ENCODE peak calls at places on chromosome 3, in four cellular contexts. I is ovary, J is A549, E is GM12878. C is an unnamed sample.

GRCh38 chr3:193871093-193871485 is 264.9 kb upstream of the HES1 start:
- DNase-seq in I (no peak), J (no peak), E (no peak), C (no peak)

GRCh38 chr3:126525853-126526667 is 2.1 kb downstream of the CHST13 start:
- DNase-seq in I (no peak), J (no peak), E (no peak), C (no peak)

GRCh38 chr3:42804831-42805821 is 836 bp upstream of the HIGD1A start:
- DNase-seq in I (peak; percentile 41), J (no peak), E (no peak), C (peak; percentile 62)

GRCh38 chr3:44098666-44099065 is 143.0 kb upstream of the TOPAZ1 start:
- DNase-seq in I (no peak), J (no peak), E (no peak), C (no peak)

GRCh38 chr3:129890891-129891290 is 2.6 kb downstream of the TMCC1 start:
- DNase-seq in I (no peak), J (no peak), E (no peak), C (no peak)

GRCh38 chr3:140830391-140830790 is 111.2 kb upstream of the SLC25A36 start:
- DNase-seq in I (no peak), J (no peak), E (no peak), C (no peak)

GRCh38 chr3:185253645-185254410 is at the start of gene EHHADH:
- DNase-seq in I (peak; percentile 42), J (peak; percentile 64), E (no peak), C (peak; percentile 83)

GRCh38 chr3:150975096-150975991 is 2.8 kb upstream of the CLRN1 start:
- DNase-seq in I (no peak), J (no peak), E (no peak), C (no peak)

GRCh38 chr3:24773798-24774197 is 279.1 kb upstream of the THRB start:
- DNase-seq in I (no peak), J (peak; percentile 13), E (no peak), C (peak; percentile 37)

GRCh38 chr3:39112535-39112934 is 5.1 kb downstream of the TTC21A start:
- DNase-seq in I (no peak), J (no peak), E (no peak), C (no peak)

GRCh38 chr3:52109556-52110380 is 44.5 kb downstream of the POC1A start:
- DNase-seq in I (no peak), J (no peak), E (no peak), C (no peak)

GRCh38 chr3:49723301-49723630 is 485 bp downstream of the GMPPB start:
- DNase-seq in I (peak; percentile 60), J (no peak), E (no peak), C (peak; percentile 84)
- TF ChIP-seq POLR2A in I (no peak), J (no peak), E (no peak), C (no peak)

DNA sequence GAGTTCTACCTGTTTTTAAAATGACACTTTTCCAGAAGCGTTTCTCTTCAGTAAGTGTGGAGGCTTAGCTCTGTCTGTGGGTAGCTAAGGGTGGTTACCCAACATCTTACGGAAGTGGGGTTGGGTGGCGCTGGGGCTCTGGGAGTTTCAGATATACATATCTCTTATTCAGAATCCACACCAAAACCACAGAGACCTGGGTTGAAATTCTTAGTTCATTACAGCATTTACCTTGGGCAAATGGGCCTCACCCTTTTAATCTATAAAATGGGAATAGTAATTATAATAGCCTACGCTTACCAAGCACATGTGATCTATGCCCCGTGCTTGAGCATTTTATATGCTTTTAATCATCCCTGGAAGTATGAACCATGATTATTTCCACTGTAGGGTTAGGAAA is 9.4 kb downstream of the PTPRG start:
- DNase-seq in I (no peak), J (no peak), E (no peak), C (no peak)
- H3K4me1 ChIP-seq in I (peaks cover 1% of the 10 kb centered on the region), J (no peaks in the 10 kb centered on the region), E (no peaks in the 10 kb centered on the region), C (no peaks in the 10 kb centered on the region)

DNA sequence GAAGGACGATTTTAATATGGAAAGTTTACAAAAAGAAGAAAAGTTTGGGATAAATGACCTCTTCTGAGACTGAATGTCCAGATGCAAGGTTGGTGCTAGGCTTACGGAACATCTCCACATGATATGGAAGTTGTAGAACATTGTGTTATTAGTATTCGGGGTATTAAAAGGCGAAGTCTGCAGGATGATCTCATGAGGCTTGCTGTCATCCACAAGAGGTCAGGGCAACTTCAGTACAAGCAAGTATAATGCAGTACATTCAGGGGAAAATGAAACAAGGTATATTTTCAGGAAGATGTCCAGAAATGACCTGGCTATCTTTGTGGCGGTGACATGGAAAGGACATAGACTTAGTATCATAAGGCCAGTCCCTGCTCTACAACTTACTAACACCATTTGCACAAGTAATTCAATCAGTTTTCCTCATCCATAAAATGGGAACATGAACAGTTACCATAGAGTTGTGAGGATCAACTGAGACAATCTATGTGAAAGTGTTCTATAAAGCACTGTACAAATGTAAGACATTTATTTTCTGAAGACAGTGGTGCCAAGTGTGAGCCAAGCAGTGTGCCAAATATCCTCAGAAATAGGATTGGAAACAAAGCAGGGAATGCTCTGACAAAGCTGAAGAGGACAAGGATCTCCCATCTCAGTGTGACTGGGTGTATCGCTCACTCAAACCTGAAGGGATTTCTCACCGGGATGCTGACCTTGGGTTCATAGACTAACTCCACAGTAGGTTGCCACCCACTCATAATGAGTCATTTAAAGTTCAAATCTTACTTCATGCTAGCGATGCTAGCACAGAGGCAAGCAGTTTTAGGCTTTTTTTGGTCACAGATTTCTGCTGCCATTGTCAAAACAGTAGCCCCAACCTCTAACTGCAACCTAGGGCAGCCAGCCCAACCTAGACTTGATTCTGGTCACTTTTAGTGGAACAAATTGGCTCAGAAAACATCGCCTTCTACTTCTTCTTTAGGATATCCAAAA is 118.3 kb downstream of the TIGIT start:
- DNase-seq in I (peak; percentile 52), J (peak; percentile 7), E (no peak), C (no peak)
- TF ChIP-seq CTCF in I (no peak), J (no peak), E (no peak), C (no peak)

GRCh38 chr3:4466783-4467521 is at the start of gene SUMF1:
- DNase-seq in I (peak; percentile 76), J (peak; percentile 90), E (no peak), C (peak; percentile 83)
- TF ChIP-seq POLR2A in I (peak; percentile 23), J (peak; percentile 88), E (peak; percentile 98), C (no peak)

DNA sequence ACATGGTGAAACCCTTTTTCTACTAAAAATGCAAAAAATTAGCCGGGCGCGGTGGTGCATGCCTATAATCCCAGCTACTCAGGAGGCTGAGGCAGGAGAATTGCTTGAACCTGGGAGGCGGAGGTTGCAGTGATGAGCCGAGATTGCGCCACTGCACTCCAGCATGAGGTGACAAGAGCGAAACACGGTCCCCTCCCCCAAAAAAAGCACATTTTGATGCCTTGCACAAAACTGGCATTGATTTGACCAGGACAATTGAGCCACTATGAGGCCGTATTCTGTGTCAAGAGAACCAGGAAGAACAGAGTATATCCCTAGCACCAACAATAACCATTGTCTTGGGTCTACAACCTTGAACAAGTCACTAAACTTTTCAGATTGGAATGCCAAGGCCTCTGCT is 50.6 kb downstream of the SH3BP5 start:
- DNase-seq in I (no peak), J (no peak), E (no peak), C (no peak)
- H3K4me1 ChIP-seq in I (peaks cover 20% of the 10 kb centered on the region), J (no peaks in the 10 kb centered on the region), E (peaks cover 22% of the 10 kb centered on the region), C (no peaks in the 10 kb centered on the region)

GRCh38 chr3:128469584-128469983 is 2.9 kb upstream of the DNAJB8 start:
- DNase-seq in I (no peak), J (no peak), E (no peak), C (no peak)
- TF ChIP-seq CTCF in I (no peak), J (no peak), E (no peak), C (no peak)

GRCh38 chr3:186746008-186746407 is 28.8 kb downstream of the KNG1 start:
- DNase-seq in I (no peak), J (peak; percentile 76), E (no peak), C (peak; percentile 42)
- TF ChIP-seq POLR2A in I (no peak), J (peak; percentile 23), E (no peak), C (no peak)

GRCh38 chr3:10532939-10533730 is 27.7 kb upstream of the ATP2B2 start:
- DNase-seq in I (no peak), J (no peak), E (no peak), C (peak; percentile 5)
- H3K4me1 ChIP-seq in I (no peaks in the 10 kb centered on the region), J (no peaks in the 10 kb centered on the region), E (no peaks in the 10 kb centered on the region), C (no peaks in the 10 kb centered on the region)

DNA sequence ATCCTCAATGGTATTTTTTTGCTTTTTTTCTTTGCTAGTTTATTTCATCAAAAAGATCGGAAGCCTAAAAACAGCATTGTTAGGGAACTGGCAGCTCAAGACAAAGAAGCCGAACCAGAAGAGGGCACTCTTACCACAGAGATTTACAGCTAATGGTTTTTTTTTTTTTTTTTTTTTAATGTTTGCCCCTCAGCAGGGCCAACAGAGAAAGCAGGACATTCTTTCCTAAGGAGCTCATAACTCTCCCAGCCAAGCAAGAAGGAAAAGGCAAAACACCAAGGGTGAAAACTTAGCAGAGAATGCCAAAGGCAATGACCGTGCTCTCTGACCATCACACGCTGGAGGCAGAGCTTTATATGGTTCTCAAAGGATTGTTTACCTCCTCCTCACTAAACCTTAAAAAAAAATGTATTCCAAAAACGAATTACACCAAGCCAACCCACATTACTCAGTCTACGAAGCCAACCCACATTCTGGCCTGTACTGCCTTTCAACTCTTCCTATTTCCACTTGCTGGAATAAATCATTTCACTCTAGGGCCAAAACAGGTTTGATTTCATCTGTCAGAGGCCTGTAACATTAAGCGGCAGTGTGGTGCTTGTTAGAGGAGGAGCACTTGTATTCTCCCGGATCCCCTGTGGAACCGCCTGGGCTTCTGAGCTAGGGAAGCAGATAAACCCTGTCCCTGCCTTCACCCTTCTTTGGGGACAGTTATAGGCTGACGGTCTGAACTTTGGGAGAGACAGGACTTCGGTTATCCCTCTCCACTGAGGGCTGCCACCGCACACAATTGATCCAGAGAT is 35.6 kb upstream of the GYG1 start:
- DNase-seq in I (peak; percentile 79), J (peak; percentile 19), E (no peak), C (peak; percentile 39)
- TF ChIP-seq CTCF in I (peak; percentile 62), J (peak; percentile 89), E (peak; percentile 53), C (no peak)